ENCODE peak calls at places on chromosomes 16 and 17, in eight cellular contexts. B is renal cortical epithelial cell; A is occipital lobe; Y is OCI-LY7; T is sigmoid colon; W is HAP-1; R is stimulated activated CD4-positive, alpha-beta T cell treated with anti-CD3 and anti-CD28 coated beads, Interleukin-15, amount 100 ng/mL, for 24 hours; U is non-pigmented ciliary epithelial cell. H is an unnamed sample.

GRCh38 chr17:38870259-38871165 is 654 bp downstream of the LASP1 start:
- DNase-seq in Y (peak), R (peak), U (no peak), W (peak), T (peak), B (no peak), A (no peak), H (peak)

GRCh38 chr16:46908540-46909372 is 24.6 kb downstream of the GPT2 start:
- DNase-seq in W (peak), A (peak), U (no peak), T (no peak), R (peak), B (peak), Y (peak), H (no peak)

GRCh38 chr17:48261297-48261880 is 153.8 kb downstream of the SNX11 start:
- DNase-seq in B (peak), T (no peak), A (no peak), W (peak), Y (peak), U (no peak), R (peak), H (no peak)

GRCh38 chr16:23403547-23403946 is 49.4 kb downstream of the COG7 start:
- DNase-seq in U (no peak), T (peak), R (no peak), W (no peak), A (no peak), Y (no peak), B (no peak), H (no peak)

GRCh38 chr17:7842950-7843535 is 9.0 kb downstream of the KDM6B start:
- DNase-seq in U (peak), A (no peak), Y (peak), T (peak), B (peak), R (peak), W (peak), H (peak)

GRCh38 chr17:39632153-39632941 is 4.6 kb upstream of the STARD3 start:
- DNase-seq in B (no peak), A (peak), R (no peak), U (no peak), W (no peak), Y (no peak), T (peak), H (peak)

GRCh38 chr16:66159987-66160386 is 206.5 kb upstream of the CDH5 start:
- DNase-seq in R (no peak), U (no peak), T (no peak), Y (no peak), A (no peak), B (no peak), W (no peak), H (no peak)

GRCh38 chr16:52545157-52545543 is 1.8 kb downstream of the TOX3 start:
- DNase-seq in U (no peak), A (no peak), Y (no peak), R (no peak), T (no peak), W (no peak), B (peak), H (no peak)

GRCh38 chr17:78779848-78780247 is 2.2 kb downstream of the CYTH1 start:
- DNase-seq in B (no peak), W (no peak), Y (peak), R (peak), T (peak), A (no peak), U (no peak), H (no peak)

GRCh38 chr16:86911311-86911999 is 333.1 kb downstream of the FOXL1 start:
- DNase-seq in A (no peak), W (no peak), Y (no peak), B (peak), U (no peak), T (peak), R (no peak), H (no peak)

GRCh38 chr16:76882105-76882504 is 308.9 kb upstream of the MON1B start:
- DNase-seq in U (no peak), W (no peak), R (no peak), B (no peak), Y (no peak), T (no peak), A (no peak), H (no peak)

GRCh38 chr17:47652570-47652969 is 2.9 kb downstream of the KPNB1 start:
- DNase-seq in B (no peak), T (no peak), W (no peak), Y (no peak), A (no peak), U (no peak), R (no peak), H (no peak)

GRCh38 chr16:31410082-31410481 is 16.9 kb downstream of the ITGAD start:
- DNase-seq in T (no peak), Y (no peak), A (no peak), R (no peak), B (no peak), U (no peak), W (no peak), H (no peak)

GRCh38 chr16:78311831-78312230 is 212.4 kb downstream of the WWOX start:
- DNase-seq in T (no peak), R (no peak), A (no peak), B (no peak), U (no peak), W (no peak), Y (no peak), H (no peak)